ENCODE peak calls at places on chromosomes 2 and 18, in four cellular contexts. T is K562, I is A549, E is GM12878. W is an unnamed sample.

GRCh38 chr2:61471905-61472805 is 1.3 kb upstream of the USP34 start:
- DNase-seq in T (peak), I (peak), E (no peak), W (peak)

GRCh38 chr2:200383380-200384110 is 77.1 kb downstream of the SPATS2L start:
- DNase-seq in T (no peak), I (no peak), E (peak), W (no peak)

GRCh38 chr2:102137138-102137537 is 5.4 kb upstream of the IL1R1 start:
- DNase-seq in T (no peak), I (no peak), E (no peak), W (no peak)

GRCh38 chr2:3598912-3599854 is 4.3 kb downstream of the COLEC11 start:
- DNase-seq in T (no peak), I (no peak), E (no peak), W (no peak)

GRCh38 chr2:177298191-177298590 is 33.7 kb upstream of the NFE2L2 start:
- DNase-seq in T (no peak), I (no peak), E (no peak), W (no peak)

GRCh38 chr2:37838541-37839167 is 86.4 kb upstream of the RMDN2 start:
- DNase-seq in T (no peak), I (no peak), E (no peak), W (no peak)

GRCh38 chr2:10382313-10383061 is 65.6 kb downstream of the ODC1 start:
- DNase-seq in T (no peak), I (no peak), E (peak), W (no peak)

GRCh38 chr2:85584857-85585780 is 888 bp downstream of the VAMP5 start:
- DNase-seq in T (peak), I (peak), E (no peak), W (peak)

GRCh38 chr2:111671426-111672150 is 212.4 kb downstream of the ANAPC1 start:
- DNase-seq in T (no peak), I (peak), E (no peak), W (peak)

GRCh38 chr18:11156977-11157376 is 7.6 kb upstream of the PIEZO2 start:
- DNase-seq in T (no peak), I (no peak), E (no peak), W (no peak)

GRCh38 chr2:187971893-187972292 is 319.8 kb upstream of the GULP1 start:
- DNase-seq in T (no peak), I (no peak), E (no peak), W (no peak)

GRCh38 chr18:50879302-50880107 is 587 bp downstream of the ME2 start:
- DNase-seq in T (no peak), I (peak), E (no peak), W (peak)

GRCh38 chr2:45814528-45814927 is 163.1 kb downstream of the PRKCE start:
- DNase-seq in T (no peak), I (no peak), E (no peak), W (no peak)

GRCh38 chr2:32882911-32883810 is 63.6 kb upstream of the LTBP1 start:
- DNase-seq in T (no peak), I (no peak), E (no peak), W (no peak)

GRCh38 chr2:164903214-164903613 is 52.1 kb downstream of the SLC38A11 start:
- DNase-seq in T (no peak), I (no peak), E (no peak), W (no peak)

GRCh38 chr2:95305341-95306058 is 8.4 kb downstream of the KCNIP3 start:
- DNase-seq in T (no peak), I (no peak), E (no peak), W (peak)

GRCh38 chr2:53969285-53970094 is 1.3 kb downstream of the PSME4 start:
- DNase-seq in T (peak), I (peak), E (no peak), W (peak)

GRCh38 chr2:3311601-3312000 is 66.0 kb downstream of the EIPR1 start:
- DNase-seq in T (no peak), I (no peak), E (no peak), W (no peak)

GRCh38 chr2:85763132-85763531 is 9.3 kb downstream of the ATOH8 start:
- DNase-seq in T (no peak), I (no peak), E (no peak), W (no peak)

GRCh38 chr2:205527801-205528200 is 154.5 kb upstream of the NRP2 start:
- DNase-seq in T (no peak), I (peak), E (no peak), W (no peak)
- TF ChIP-seq JUNB in T (no peak), I (no peak), E (no peak), W (no peak)

DNA sequence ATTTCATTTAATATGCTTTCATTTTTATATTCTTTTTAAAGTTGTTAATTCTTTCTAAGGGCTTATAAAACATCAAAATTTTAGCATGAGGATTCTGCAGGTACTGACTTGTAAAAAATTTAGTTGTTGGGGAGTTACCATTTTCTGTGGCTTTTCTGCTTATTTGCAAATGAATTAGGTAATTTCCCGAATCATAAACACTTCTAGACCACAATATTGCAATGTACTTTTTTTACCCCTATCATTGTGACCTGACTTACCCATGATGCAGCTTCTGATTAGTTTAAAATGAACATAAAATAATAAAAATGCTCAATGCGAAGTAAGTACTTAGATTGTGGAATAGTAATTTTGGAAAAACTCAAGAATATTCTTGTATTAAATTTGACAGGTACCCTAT is 11.4 kb downstream of the ARL6IP6 start:
- DNase-seq in T (no peak), I (no peak), E (no peak), W (no peak)
- TF ChIP-seq JUNB in T (no peak), I (no peak), E (no peak), W (no peak)

GRCh38 chr2:19228092-19228670 is 130.2 kb downstream of the OSR1 start:
- DNase-seq in T (no peak), I (no peak), E (no peak), W (peak)
- TF ChIP-seq JUNB in T (no peak), I (no peak), E (no peak), W (no peak)

DNA sequence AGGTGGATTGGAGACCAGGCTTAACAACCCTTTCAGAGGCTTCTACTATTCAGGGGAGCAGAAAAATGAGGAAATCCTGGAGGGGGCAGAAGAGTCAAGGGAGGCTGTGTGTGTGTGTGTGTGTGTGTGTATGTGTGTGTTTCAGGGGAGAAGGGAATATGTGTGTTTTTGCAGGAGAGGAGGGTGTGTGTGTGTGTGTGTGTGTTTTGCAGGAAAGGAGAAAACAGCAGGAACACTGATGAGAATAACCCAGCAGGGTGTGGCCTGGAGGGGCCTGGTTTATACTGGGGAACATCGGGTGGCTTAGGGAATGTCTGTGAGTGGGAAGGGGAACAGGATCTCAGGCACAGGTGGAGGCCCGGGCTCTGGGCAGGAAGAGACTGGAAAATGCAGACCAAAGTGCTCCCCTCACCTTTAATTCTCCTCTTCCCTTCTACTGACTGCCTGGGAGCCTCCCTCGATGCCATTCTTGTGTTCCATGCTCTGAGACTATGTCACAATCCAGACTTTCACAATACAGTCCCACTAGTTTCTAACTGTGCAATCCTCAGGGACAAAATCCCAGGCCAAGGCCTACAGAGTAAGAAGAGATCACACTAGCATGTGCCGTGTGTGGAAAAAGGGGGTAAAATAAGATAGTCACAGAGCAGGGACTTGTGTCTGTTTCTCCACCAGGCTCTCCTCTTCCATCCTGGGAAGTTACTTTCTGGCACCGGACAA is 10.0 kb downstream of the CYB5A start:
- DNase-seq in T (no peak), I (no peak), E (no peak), W (peak)
- TF ChIP-seq JUNB in T (no peak), I (no peak), E (no peak), W (no peak)

DNA sequence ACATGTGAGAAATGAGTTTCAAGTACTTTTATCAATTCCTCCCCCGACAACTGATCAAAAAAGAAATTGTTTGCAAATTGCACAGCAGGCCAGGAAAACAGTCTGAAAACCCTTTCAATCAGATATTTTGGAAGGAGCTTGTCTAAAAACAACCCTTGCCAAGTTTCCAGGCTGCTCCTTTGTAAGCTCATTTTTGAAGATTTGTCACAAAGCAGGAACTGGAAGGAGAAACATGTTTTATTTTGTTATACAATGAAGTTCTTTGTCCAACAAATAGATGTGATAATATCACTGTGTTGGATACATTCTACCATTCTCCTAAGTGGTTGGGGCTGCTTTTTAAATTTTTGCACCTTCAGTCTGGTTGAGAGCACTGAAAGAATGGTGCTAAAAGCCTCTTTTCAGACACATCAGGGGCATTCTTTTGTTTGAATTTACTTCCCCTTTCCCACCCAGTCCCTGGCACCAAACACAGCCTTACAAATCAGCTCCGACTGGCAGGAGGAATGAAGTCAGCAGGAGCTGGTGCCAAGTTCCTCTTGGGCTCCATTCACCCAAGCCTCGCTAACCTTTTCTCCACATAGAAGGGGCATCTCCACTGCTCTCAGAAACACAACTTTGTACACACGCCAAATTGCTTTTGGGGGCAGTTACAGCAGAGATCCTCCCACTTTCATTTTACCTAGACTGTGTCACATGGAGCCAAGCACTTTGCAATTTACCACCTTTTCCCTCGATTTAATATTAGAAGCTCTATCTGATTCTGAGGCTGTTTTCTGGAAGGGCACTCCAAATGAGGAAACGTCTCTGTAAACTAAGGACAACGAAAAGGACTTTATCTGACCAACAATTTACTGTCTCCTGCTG is 88.0 kb downstream of the C1D start:
- DNase-seq in T (no peak), I (no peak), E (no peak), W (no peak)
- TF ChIP-seq JUNB in T (no peak), I (no peak), E (no peak), W (no peak)

GRCh38 chr18:48762022-48762421 is 188.7 kb downstream of the SMAD7 start:
- DNase-seq in T (no peak), I (no peak), E (no peak), W (no peak)
- TF ChIP-seq JUNB in T (no peak), I (no peak), E (no peak), W (no peak)

GRCh38 chr2:6992821-6993228 is 75.6 kb downstream of the RNF144A start:
- DNase-seq in T (no peak), I (no peak), E (no peak), W (no peak)
- TF ChIP-seq JUNB in T (no peak), I (no peak), E (no peak), W (no peak)

GRCh38 chr18:61333746-61334490 is 688 bp downstream of the CDH20 start:
- DNase-seq in T (no peak), I (no peak), E (no peak), W (no peak)
- TF ChIP-seq JUNB in T (no peak), I (no peak), E (no peak), W (no peak)

DNA sequence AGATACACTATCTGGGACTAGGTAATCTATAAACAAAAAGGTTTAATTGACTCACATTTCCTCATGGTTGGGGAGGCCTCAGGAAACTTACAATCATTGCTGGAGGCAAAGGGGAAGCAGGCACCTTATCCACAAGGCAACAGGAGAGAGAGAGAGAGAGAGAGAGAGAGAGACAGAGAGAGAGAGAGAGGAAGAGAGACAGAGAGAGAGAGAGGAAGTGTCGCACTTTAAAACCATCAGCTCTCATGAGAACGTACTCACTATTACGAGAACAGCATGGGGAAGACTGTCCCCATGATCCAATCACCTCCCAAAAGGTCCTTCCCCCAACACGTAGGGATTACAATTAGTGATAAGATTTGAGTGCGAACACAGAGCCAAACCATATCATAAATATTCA is 253.5 kb upstream of the TRIB2 start:
- DNase-seq in T (no peak), I (no peak), E (no peak), W (no peak)
- TF ChIP-seq JUNB in T (no peak), I (no peak), E (no peak), W (no peak)

GRCh38 chr2:23435250-23436035 is 50.5 kb downstream of the KLHL29 start:
- DNase-seq in T (no peak), I (no peak), E (no peak), W (no peak)
- TF ChIP-seq JUNB in T (no peak), I (no peak), E (no peak), W (no peak)